ENCODE peak calls at places on chromosomes 7 and 10, in four cellular contexts. J is substantia nigra; P is putamen; C is CD4-positive, CD25-positive, alpha-beta regulatory T cell. E is an unnamed sample.

GRCh38 chr10:21754410-21755011 is 220.5 kb downstream of the MLLT10 start:
- DNase-seq in J (no peak), C (no peak), P (no peak), E (no peak)

GRCh38 chr10:104822088-104822487 is 181.0 kb downstream of the SORCS3 start:
- DNase-seq in J (no peak), P (no peak), C (no peak), E (no peak)

GRCh38 chr7:145624618-145625017 is 492.0 kb upstream of the CNTNAP2 start:
- DNase-seq in J (no peak), C (no peak), P (no peak), E (no peak)

GRCh38 chr10:128572696-128573095 is 446.5 kb upstream of the MKI67 start:
- DNase-seq in C (no peak), J (no peak), P (no peak), E (no peak)

GRCh38 chr7:74275401-74275881 is 13.8 kb upstream of the CLIP2 start:
- DNase-seq in J (no peak), P (no peak), C (no peak), E (no peak)

GRCh38 chr10:50216894-50217293 is 34.4 kb downstream of the ASAH2 start:
- DNase-seq in J (no peak), P (no peak), C (no peak), E (no peak)

GRCh38 chr10:116733566-116733965 is 8.8 kb downstream of the HSPA12A start:
- DNase-seq in C (no peak), J (no peak), P (no peak), E (no peak)

GRCh38 chr7:131543298-131543697 is 13.1 kb downstream of the PODXL start:
- DNase-seq in J (no peak), C (no peak), P (no peak), E (no peak)

GRCh38 chr10:129756912-129757861 is 206.9 kb downstream of the EBF3 start:
- DNase-seq in P (no peak), J (no peak), C (peak), E (no peak)

GRCh38 chr10:71771821-71772617 is 1.3 kb downstream of the VSIR start:
- DNase-seq in J (no peak), P (no peak), C (no peak), E (peak)

GRCh38 chr10:62924344-62924748 is 108.2 kb upstream of the EGR2 start:
- DNase-seq in C (peak), J (no peak), P (no peak), E (no peak)

GRCh38 chr7:109868215-109868614 is 1222.7 kb upstream of the LRRN3 start:
- DNase-seq in C (no peak), J (no peak), P (no peak), E (no peak)

GRCh38 chr7:157884461-157885062 is 547.8 kb downstream of the DNAJB6 start:
- DNase-seq in J (no peak), C (no peak), P (no peak), E (no peak)

GRCh38 chr7:134660961-134661376 is 14.3 kb downstream of the BPGM start:
- DNase-seq in P (no peak), C (no peak), J (no peak), E (no peak)